ENCODE peak calls at places on chromosome 18, in five cellular contexts. Y, W, L, A and O are unnamed samples.

GRCh38 chr18:22494771-22495170 is 77.1 kb upstream of the CTAGE1 start:
- DNase-seq in Y (peak; percentile 64), W (no peak), L (no peak), A (no peak), O (no peak)

GRCh38 chr18:22355069-22355468 is 62.6 kb downstream of the CTAGE1 start:
- DNase-seq in Y (no peak), W (no peak), L (no peak), A (no peak), O (no peak)

GRCh38 chr18:3675994-3676393 is 226.0 kb downstream of the TGIF1 start:
- DNase-seq in Y (no peak), W (no peak), L (no peak), A (no peak), O (no peak)

GRCh38 chr18:68507781-68508180 is 207.1 kb downstream of the TMX3 start:
- DNase-seq in Y (peak; percentile 57), W (no peak), L (no peak), A (no peak), O (no peak)

GRCh38 chr18:56402872-56403516 is 235.4 kb downstream of the TXNL1 start:
- DNase-seq in Y (peak; percentile 90), W (no peak), L (no peak), A (no peak), O (no peak)

GRCh38 chr18:75088622-75089211 is 120.2 kb downstream of the PTGR3 start:
- DNase-seq in Y (no peak), W (no peak), L (no peak), A (no peak), O (no peak)

GRCh38 chr18:76419811-76420210 is 75.2 kb downstream of the ZNF516 start:
- DNase-seq in Y (no peak), W (no peak), L (no peak), A (no peak), O (no peak)

GRCh38 chr18:2302628-2303516 is 268.4 kb downstream of the METTL4 start:
- DNase-seq in Y (no peak), W (no peak), L (no peak), A (no peak), O (no peak)

GRCh38 chr18:56516769-56517168 is 121.6 kb downstream of the TXNL1 start:
- DNase-seq in Y (peak; percentile 50), W (no peak), L (no peak), A (no peak), O (no peak)

GRCh38 chr18:46891742-46892214 is 25.5 kb downstream of the PIAS2 start:
- DNase-seq in Y (no peak), W (no peak), L (no peak), A (no peak), O (no peak)

GRCh38 chr18:5238371-5238758 is 41.3 kb upstream of the AKAIN1 start:
- DNase-seq in Y (peak; percentile 30), W (peak; percentile 37), L (peak; percentile 42), A (peak; percentile 80), O (peak; percentile 82)

GRCh38 chr18:56648307-56648706 is 2.9 kb upstream of the WDR7 start:
- DNase-seq in Y (no peak), W (no peak), L (no peak), A (no peak), O (no peak)

GRCh38 chr18:56741685-56742084 is 90.5 kb downstream of the WDR7 start:
- DNase-seq in Y (no peak), W (no peak), L (no peak), A (no peak), O (no peak)

GRCh38 chr18:75215663-75216062 is 5.1 kb downstream of the TSHZ1 start:
- DNase-seq in Y (no peak), W (no peak), L (no peak), A (no peak), O (no peak)

GRCh38 chr18:13826209-13826608 is 2.3 kb downstream of the MC5R start:
- DNase-seq in Y (no peak), W (no peak), L (no peak), A (no peak), O (no peak)

DNA sequence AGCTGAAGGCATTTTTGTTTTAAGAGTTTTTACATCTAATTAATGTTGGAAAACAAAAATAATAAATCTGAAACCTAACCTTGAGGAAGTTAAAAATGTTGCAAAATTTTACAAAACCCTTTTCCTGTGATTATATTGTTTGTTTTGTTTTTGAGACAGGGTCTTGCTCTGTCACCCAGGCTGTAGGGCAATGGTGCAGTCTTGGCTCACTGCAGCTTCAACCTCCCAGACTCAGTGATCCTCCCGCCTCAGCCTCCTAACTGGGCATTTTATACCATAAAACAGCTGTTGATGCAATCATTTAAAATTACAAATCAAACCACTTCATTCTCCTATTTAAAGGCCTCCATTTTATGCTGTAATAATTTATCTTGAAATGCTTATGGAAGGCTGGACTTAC is 1.7 kb upstream of the ZNF24 start:
- DNase-seq in Y (no peak), W (no peak), L (no peak), A (no peak), O (no peak)
- H3K27ac ChIP-seq in Y (no peak overlapping the region), W (no peak overlapping the region), L (peak overlapping the region; percentile 100), A (peak overlapping the region; percentile 97), O (peak overlapping the region; percentile 97)

DNA sequence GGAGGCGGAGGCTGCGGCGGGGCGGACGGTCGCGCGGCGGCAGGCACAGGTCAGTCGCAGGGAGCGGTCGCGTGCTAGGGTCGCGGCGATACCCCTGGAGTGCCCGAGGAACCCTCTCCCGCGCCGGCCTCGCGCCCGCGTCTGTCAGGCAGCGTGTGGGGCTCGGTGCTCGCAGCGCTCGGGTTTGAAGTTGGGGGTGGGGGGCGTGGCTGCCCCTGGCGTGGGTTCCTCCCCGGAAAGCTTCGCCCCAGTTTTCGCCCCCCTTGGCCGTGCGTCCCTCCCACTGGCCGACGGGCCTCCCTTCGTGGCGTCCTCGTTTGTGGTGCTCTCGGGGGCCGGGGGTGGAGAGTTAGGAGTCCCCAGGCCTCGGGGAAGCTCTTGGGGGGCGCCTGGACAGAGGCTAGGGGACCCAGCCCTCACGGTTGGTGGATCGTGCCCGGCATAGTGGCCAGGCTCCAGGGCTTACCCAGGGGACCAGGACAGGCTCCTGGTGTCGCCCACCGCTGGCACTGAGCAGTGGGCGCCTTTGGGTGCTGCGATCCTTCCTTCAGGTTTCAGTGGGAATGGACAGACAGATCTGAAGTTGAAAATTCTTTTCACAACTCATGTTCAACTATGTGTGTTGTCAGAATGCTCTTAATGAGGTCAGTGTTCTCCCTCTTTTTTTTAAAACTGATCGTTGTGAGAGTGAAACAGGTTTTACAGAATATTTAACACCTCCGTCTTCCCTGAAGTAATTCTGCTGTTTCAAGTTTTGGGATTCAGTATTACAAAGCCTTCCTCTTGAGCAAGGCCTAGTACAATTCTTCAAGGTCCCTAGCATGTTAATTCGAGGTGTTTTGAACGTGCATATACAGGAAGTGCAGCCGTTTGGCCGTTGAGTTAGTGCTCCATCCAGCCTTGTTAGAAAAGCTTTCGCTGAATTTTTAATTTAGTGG is 599 bp downstream of the RALBP1 start:
- DNase-seq in Y (peak; percentile 39), W (no peak), L (peak; percentile 68), A (no peak), O (no peak)
- TF ChIP-seq POLR2A in Y (no peak), W (no peak), L (no peak), A (no peak), O (no peak)

GRCh38 chr18:48725596-48725995 is 186.8 kb downstream of the CTIF start:
- DNase-seq in Y (no peak), W (no peak), L (no peak), A (no peak), O (no peak)

GRCh38 chr18:48729421-48729820 is 190.6 kb downstream of the CTIF start:
- DNase-seq in Y (peak; percentile 34), W (no peak), L (no peak), A (no peak), O (no peak)

GRCh38 chr18:48727685-48728084 is 188.9 kb downstream of the CTIF start:
- DNase-seq in Y (no peak), W (no peak), L (no peak), A (no peak), O (no peak)

GRCh38 chr18:48730010-48730409 is 191.2 kb downstream of the CTIF start:
- DNase-seq in Y (no peak), W (no peak), L (no peak), A (no peak), O (no peak)

DNA sequence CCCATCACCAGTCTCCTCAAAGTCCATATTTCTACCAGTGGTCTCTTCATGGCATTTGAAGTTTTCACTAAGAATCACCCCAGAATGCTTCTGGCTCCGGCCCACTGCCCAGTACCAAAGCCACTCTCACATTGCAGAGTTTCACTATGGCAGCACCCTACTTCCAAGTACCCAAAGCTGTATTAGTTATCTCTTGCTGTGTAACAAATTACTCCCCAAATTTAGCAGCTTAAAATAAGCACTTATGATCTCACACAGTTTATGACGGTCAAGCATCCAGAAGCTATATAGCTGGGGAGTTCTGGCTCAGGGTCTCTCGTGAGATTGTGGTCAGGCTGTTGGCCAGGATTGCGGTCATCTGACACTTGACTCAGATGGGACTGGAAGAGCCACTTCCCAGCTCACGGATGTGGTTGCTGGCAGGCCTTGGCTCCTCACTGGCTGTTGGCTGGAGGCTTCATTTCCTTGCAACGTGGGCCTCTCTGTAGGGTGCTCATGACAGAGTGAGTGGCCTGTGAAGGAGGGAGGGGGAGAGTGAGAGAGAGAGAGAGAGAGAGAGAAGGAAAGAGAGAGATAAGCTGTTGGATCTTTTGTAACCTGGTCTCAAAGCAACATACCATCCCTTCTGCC is 189.5 kb downstream of the CTIF start:
- DNase-seq in Y (peak; percentile 99), W (no peak), L (peak; percentile 16), A (no peak), O (no peak)
- H3K27ac ChIP-seq in Y (peak overlapping the region; percentile 33), W (no peak overlapping the region), L (no peak overlapping the region), A (no peak overlapping the region), O (no peak overlapping the region)

GRCh38 chr18:67278984-67279383 is 237.5 kb downstream of the DSEL start:
- DNase-seq in Y (no peak), W (no peak), L (no peak), A (no peak), O (no peak)
- TF ChIP-seq POLR2A in Y (no peak), W (no peak), L (no peak), A (no peak), O (no peak)

DNA sequence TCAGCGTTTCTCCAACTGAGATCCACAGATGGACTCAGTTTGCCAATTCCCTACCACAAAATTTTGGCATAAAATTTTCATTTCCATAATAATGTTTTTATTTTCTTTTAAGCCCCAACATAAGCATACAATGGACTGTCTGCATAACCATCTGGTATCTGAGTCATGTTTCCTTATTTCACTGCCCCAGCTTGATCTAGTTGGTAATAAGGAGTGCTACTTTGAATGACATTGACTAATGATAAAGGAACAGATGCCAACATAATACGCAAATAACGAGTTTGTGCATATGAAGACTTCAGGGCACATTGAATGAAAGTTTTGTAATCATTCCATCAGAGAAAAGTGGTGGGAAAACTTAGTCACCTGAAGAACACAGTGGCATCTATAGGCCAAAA is 8.8 kb upstream of the MBD2 start:
- DNase-seq in Y (no peak), W (no peak), L (no peak), A (no peak), O (no peak)
- H3K27ac ChIP-seq in Y (no peak overlapping the region), W (no peak overlapping the region), L (no peak overlapping the region), A (no peak overlapping the region), O (no peak overlapping the region)